ENCODE peak calls at places on chromosomes 2 and 18, in seven cellular contexts. One of them, this sample, is unnamed.

GRCh38 chr2:33681333-33681732 is 82.2 kb upstream of the FAM98A start:
- DNase-seq in CD4-positive, alpha-beta memory T cell: no peak
- DNase-seq in uterus: no peak
- DNase-seq in GM23338: peak; percentile 32
- DNase-seq in stomach: no peak
- DNase-seq in esophagus squamous epithelium: no peak
- DNase-seq in sigmoid colon: no peak
- DNase-seq in this sample: no peak

GRCh38 chr2:204441316-204441715 is 104.0 kb upstream of the PARD3B start:
- DNase-seq in CD4-positive, alpha-beta memory T cell: no peak
- DNase-seq in uterus: no peak
- DNase-seq in GM23338: no peak
- DNase-seq in stomach: no peak
- DNase-seq in esophagus squamous epithelium: no peak
- DNase-seq in sigmoid colon: no peak
- DNase-seq in this sample: no peak

GRCh38 chr2:955829-956731 is 5.4 kb downstream of the SNTG2 start:
- DNase-seq in CD4-positive, alpha-beta memory T cell: no peak
- DNase-seq in uterus: no peak
- DNase-seq in GM23338: peak; percentile 66
- DNase-seq in stomach: no peak
- DNase-seq in esophagus squamous epithelium: no peak
- DNase-seq in sigmoid colon: no peak
- DNase-seq in this sample: no peak

GRCh38 chr2:65901809-65902208 is 469.4 kb upstream of the SPRED2 start:
- DNase-seq in CD4-positive, alpha-beta memory T cell: no peak
- DNase-seq in uterus: no peak
- DNase-seq in GM23338: no peak
- DNase-seq in stomach: no peak
- DNase-seq in esophagus squamous epithelium: no peak
- DNase-seq in sigmoid colon: no peak
- DNase-seq in this sample: no peak

GRCh38 chr18:79769698-79770500 is 27.8 kb upstream of the KCNG2 start:
- DNase-seq in CD4-positive, alpha-beta memory T cell: no peak
- DNase-seq in uterus: no peak
- DNase-seq in GM23338: no peak
- DNase-seq in stomach: no peak
- DNase-seq in esophagus squamous epithelium: no peak
- DNase-seq in sigmoid colon: peak; percentile 47
- DNase-seq in this sample: peak; percentile 20

GRCh38 chr2:224954980-224955379 is 87.3 kb downstream of the DOCK10 start:
- DNase-seq in CD4-positive, alpha-beta memory T cell: no peak
- DNase-seq in uterus: no peak
- DNase-seq in GM23338: no peak
- DNase-seq in stomach: no peak
- DNase-seq in esophagus squamous epithelium: no peak
- DNase-seq in sigmoid colon: no peak
- DNase-seq in this sample: no peak

GRCh38 chr2:54595999-54596903 is 127.2 kb upstream of the EML6 start:
- DNase-seq in CD4-positive, alpha-beta memory T cell: no peak
- DNase-seq in uterus: peak; percentile 76
- DNase-seq in GM23338: no peak
- DNase-seq in stomach: no peak
- DNase-seq in esophagus squamous epithelium: no peak
- DNase-seq in sigmoid colon: peak; percentile 93
- DNase-seq in this sample: no peak

GRCh38 chr2:178761759-178762371 is 45.4 kb downstream of the TTN start:
- DNase-seq in CD4-positive, alpha-beta memory T cell: peak; percentile 31
- DNase-seq in uterus: no peak
- DNase-seq in GM23338: peak; percentile 83
- DNase-seq in stomach: no peak
- DNase-seq in esophagus squamous epithelium: no peak
- DNase-seq in sigmoid colon: no peak
- DNase-seq in this sample: no peak

GRCh38 chr18:46256078-46256477 is 151.9 kb downstream of the HAUS1 start:
- DNase-seq in CD4-positive, alpha-beta memory T cell: no peak
- DNase-seq in uterus: no peak
- DNase-seq in GM23338: no peak
- DNase-seq in stomach: no peak
- DNase-seq in esophagus squamous epithelium: no peak
- DNase-seq in sigmoid colon: no peak
- DNase-seq in this sample: no peak
- H3K27me3 ChIP-seq in CD4-positive, alpha-beta memory T cell: no peaks in the 10 kb centered on the region
- H3K27me3 ChIP-seq in uterus: no peaks in the 10 kb centered on the region
- H3K27me3 ChIP-seq in GM23338: no peaks in the 10 kb centered on the region
- H3K27me3 ChIP-seq in stomach: no peaks in the 10 kb centered on the region
- H3K27me3 ChIP-seq in esophagus squamous epithelium: no peaks in the 10 kb centered on the region
- H3K27me3 ChIP-seq in sigmoid colon: no peaks in the 10 kb centered on the region
- H3K27me3 ChIP-seq in this sample: no peaks in the 10 kb centered on the region

DNA sequence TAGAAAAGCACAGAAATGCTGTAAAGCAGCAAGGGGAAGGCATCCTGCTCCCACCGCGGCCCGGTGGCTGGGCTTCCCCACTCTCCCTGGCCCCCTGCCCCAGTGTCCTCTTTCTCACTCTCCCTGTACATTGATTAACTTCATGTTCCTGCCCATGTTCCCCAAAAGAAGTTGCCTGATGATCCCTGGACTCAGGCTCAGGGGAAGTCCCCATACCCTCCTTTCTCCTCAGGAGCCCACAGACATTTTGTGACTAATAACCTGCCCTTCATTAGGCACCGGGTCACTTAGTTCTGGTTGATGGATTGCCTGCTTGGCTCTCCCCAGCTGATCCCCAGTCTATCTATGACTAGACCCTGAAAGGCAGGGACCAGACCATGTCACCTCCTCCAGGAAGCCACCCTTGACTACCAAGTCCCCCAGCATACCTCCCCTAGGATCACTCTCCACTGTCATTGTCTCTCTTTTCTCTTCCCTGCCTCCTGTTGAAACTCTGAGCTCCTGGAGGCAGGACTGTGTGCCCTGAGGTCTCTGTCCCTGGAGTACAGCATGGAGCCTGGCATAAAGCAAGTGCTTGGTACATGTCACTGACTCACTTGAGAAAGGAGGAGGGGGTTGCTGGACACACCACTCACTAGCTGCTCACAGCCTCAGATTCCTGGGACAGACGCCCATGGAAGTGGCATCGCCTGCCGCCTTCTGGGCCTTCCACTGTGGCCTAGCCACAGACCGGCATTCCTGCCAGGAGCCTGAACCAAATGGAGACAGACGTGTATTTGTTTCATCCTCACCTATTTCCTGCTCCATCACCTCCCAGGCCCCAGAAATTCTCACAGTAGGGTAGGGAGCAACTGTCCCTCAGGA is 13.5 kb downstream of the MALL start:
- DNase-seq in CD4-positive, alpha-beta memory T cell: no peak
- DNase-seq in uterus: no peak
- DNase-seq in GM23338: no peak
- DNase-seq in stomach: no peak
- DNase-seq in esophagus squamous epithelium: no peak
- DNase-seq in sigmoid colon: no peak
- DNase-seq in this sample: no peak
- H3K27ac ChIP-seq in CD4-positive, alpha-beta memory T cell: no peak overlapping the region
- H3K27ac ChIP-seq in uterus: peak overlapping the region; percentile 85
- H3K27ac ChIP-seq in GM23338: no peak overlapping the region
- H3K27ac ChIP-seq in stomach: peak overlapping the region; percentile 57
- H3K27ac ChIP-seq in esophagus squamous epithelium: peak overlapping the region; percentile 93
- H3K27ac ChIP-seq in sigmoid colon: peak overlapping the region; percentile 57
- H3K27ac ChIP-seq in this sample: no peak overlapping the region

GRCh38 chr18:24072743-24073142 is 58.2 kb downstream of the TTC39C start:
- DNase-seq in CD4-positive, alpha-beta memory T cell: no peak
- DNase-seq in uterus: no peak
- DNase-seq in GM23338: no peak
- DNase-seq in stomach: no peak
- DNase-seq in esophagus squamous epithelium: no peak
- DNase-seq in sigmoid colon: no peak
- DNase-seq in this sample: no peak
- H3K4me3 ChIP-seq in CD4-positive, alpha-beta memory T cell: no peak overlapping the region
- H3K4me3 ChIP-seq in uterus: no peak overlapping the region
- H3K4me3 ChIP-seq in GM23338: no peak overlapping the region
- H3K4me3 ChIP-seq in stomach: no peak overlapping the region
- H3K4me3 ChIP-seq in esophagus squamous epithelium: no peak overlapping the region
- H3K4me3 ChIP-seq in sigmoid colon: no peak overlapping the region
- H3K4me3 ChIP-seq in this sample: no peak overlapping the region

GRCh38 chr2:126976721-126977328 is 78.1 kb downstream of the TEX51 start:
- DNase-seq in CD4-positive, alpha-beta memory T cell: no peak
- DNase-seq in uterus: no peak
- DNase-seq in GM23338: no peak
- DNase-seq in stomach: no peak
- DNase-seq in esophagus squamous epithelium: no peak
- DNase-seq in sigmoid colon: no peak
- DNase-seq in this sample: no peak
- H3K27me3 ChIP-seq in CD4-positive, alpha-beta memory T cell: peaks cover 1% of the 10 kb centered on the region
- H3K27me3 ChIP-seq in uterus: no peaks in the 10 kb centered on the region
- H3K27me3 ChIP-seq in GM23338: no peaks in the 10 kb centered on the region
- H3K27me3 ChIP-seq in stomach: no peaks in the 10 kb centered on the region
- H3K27me3 ChIP-seq in esophagus squamous epithelium: no peaks in the 10 kb centered on the region
- H3K27me3 ChIP-seq in sigmoid colon: no peaks in the 10 kb centered on the region
- H3K27me3 ChIP-seq in this sample: no peaks in the 10 kb centered on the region

GRCh38 chr2:157827377-157827776 is 48.8 kb downstream of the ACVR1 start:
- DNase-seq in CD4-positive, alpha-beta memory T cell: no peak
- DNase-seq in uterus: no peak
- DNase-seq in GM23338: no peak
- DNase-seq in stomach: no peak
- DNase-seq in esophagus squamous epithelium: no peak
- DNase-seq in sigmoid colon: no peak
- DNase-seq in this sample: no peak

GRCh38 chr2:157831573-157832315 is 44.4 kb downstream of the ACVR1 start:
- DNase-seq in CD4-positive, alpha-beta memory T cell: no peak
- DNase-seq in uterus: no peak
- DNase-seq in GM23338: no peak
- DNase-seq in stomach: no peak
- DNase-seq in esophagus squamous epithelium: no peak
- DNase-seq in sigmoid colon: no peak
- DNase-seq in this sample: no peak

GRCh38 chr2:157835425-157835824 is 40.7 kb downstream of the ACVR1 start:
- DNase-seq in CD4-positive, alpha-beta memory T cell: no peak
- DNase-seq in uterus: no peak
- DNase-seq in GM23338: peak; percentile 21
- DNase-seq in stomach: no peak
- DNase-seq in esophagus squamous epithelium: no peak
- DNase-seq in sigmoid colon: no peak
- DNase-seq in this sample: no peak

GRCh38 chr2:157833721-157834120 is 42.4 kb downstream of the ACVR1 start:
- DNase-seq in CD4-positive, alpha-beta memory T cell: no peak
- DNase-seq in uterus: no peak
- DNase-seq in GM23338: no peak
- DNase-seq in stomach: no peak
- DNase-seq in esophagus squamous epithelium: no peak
- DNase-seq in sigmoid colon: no peak
- DNase-seq in this sample: no peak

DNA sequence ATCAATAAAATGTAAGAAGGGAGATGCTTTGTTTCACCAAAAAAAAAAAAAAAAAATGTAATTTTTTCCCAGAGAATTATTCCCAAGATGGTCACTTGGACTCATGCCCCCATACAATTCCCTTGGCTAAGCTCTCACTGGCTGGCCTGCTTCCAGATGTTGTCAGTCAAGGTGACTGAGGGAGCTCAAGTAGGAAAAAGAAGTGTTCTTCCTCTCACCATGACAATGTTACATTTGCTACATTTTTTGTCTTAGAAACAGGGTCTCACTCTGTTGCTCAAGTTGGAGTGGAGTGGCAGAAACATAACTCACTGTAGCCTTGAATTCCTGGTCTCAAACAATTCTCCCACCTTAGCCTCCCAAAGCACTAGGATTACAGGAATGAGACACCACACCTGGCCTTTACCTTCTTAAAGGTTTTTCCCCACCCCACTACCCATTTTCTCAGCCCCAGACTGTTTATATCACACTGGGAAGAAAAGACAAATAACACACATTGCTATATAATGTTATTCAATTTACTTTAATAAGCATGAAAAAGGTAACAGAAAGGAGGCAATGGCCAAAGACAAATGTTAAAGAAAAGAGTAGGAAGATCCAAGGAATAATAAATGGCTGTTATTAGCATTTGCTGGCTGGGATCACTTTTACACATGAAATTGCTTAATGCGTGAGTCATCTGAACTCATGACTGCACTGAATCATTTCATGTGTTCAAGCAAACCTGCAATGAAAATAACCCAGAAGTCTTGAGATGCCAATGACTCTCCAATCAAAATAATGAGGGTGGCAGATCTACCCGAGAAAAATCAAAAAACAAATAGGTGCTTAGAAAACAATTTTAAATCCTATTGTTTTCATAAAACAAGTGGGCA is 45.2 kb downstream of the ACVR1 start:
- DNase-seq in CD4-positive, alpha-beta memory T cell: no peak
- DNase-seq in uterus: peak; percentile 68
- DNase-seq in GM23338: no peak
- DNase-seq in stomach: no peak
- DNase-seq in esophagus squamous epithelium: no peak
- DNase-seq in sigmoid colon: no peak
- DNase-seq in this sample: no peak
- H3K27ac ChIP-seq in CD4-positive, alpha-beta memory T cell: no peak overlapping the region
- H3K27ac ChIP-seq in uterus: peak overlapping the region; percentile 86
- H3K27ac ChIP-seq in GM23338: peak overlapping the region; percentile 65
- H3K27ac ChIP-seq in stomach: no peak overlapping the region
- H3K27ac ChIP-seq in esophagus squamous epithelium: peak overlapping the region; percentile 77
- H3K27ac ChIP-seq in sigmoid colon: peak overlapping the region; percentile 79
- H3K27ac ChIP-seq in this sample: no peak overlapping the region

DNA sequence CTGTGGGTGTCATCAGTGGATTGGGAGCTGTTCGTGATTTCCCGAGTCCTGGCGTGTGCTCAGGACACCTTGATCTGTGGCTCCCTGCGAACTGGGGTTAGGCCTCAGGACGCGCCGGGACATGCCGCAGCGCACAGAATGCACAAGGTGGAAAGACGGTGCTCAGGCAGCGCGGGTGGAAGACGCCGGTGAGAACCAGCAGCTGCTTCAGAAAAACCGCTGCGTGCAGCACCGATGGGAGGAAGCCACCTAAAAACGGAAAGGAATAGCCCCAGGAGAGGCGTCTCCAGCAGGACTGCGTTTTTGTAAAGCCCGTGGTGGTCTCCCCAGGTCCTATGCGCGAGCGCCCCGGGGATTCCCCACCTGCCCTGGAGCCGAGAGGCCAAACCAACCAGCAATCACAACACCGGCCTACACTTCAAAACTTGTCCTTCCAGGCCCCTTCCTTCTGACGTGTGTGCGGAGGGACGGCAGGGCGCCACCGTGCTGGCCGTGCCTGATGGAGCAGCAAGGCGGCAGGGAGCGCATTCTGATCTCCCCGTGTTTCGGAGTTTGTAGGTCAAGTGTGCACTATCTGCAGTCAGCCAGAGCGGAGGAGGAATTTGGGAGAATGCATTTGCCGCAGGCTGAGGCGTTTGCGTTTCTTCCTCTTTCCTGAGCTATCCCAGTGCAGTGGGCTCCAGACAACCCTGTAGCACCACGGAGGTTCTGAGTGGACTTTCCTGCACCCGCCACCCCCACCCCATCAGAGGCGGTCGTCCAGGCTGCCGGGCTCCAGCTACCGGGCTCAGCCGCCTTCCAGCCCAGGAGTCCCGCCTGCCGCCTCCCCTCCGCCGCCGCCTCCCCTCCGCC is 32.2 kb downstream of the RTP5 start:
- DNase-seq in CD4-positive, alpha-beta memory T cell: no peak
- DNase-seq in uterus: peak; percentile 28
- DNase-seq in GM23338: peak; percentile 77
- DNase-seq in stomach: peak; percentile 39
- DNase-seq in esophagus squamous epithelium: no peak
- DNase-seq in sigmoid colon: no peak
- DNase-seq in this sample: peak; percentile 45
- H3K4me3 ChIP-seq in CD4-positive, alpha-beta memory T cell: no peak overlapping the region
- H3K4me3 ChIP-seq in uterus: peak overlapping the region; percentile 18
- H3K4me3 ChIP-seq in GM23338: peak overlapping the region; percentile 50
- H3K4me3 ChIP-seq in stomach: peak overlapping the region; percentile 34
- H3K4me3 ChIP-seq in esophagus squamous epithelium: peak overlapping the region; percentile 29
- H3K4me3 ChIP-seq in sigmoid colon: peak overlapping the region; percentile 30
- H3K4me3 ChIP-seq in this sample: peak overlapping the region; percentile 35